ENCODE peak calls at places on chromosomes 1 and 21, in five cellular contexts. V is mesenchymal stem cell, B is H9, F is H1, H is trophoblast cell. A is an unnamed sample.

GRCh38 chr1:234239936-234240335 is 133.3 kb upstream of the COA6 start:
- DNase-seq in V (no peak), B (no peak), F (no peak), H (no peak), A (no peak)

GRCh38 chr1:163163861-163164582 is 38.7 kb downstream of the RGS5 start:
- DNase-seq in V (peak; percentile 17), B (no peak), F (no peak), H (no peak), A (no peak)

GRCh38 chr1:176241385-176242015 is 34.4 kb upstream of the COP1 start:
- DNase-seq in V (peak; percentile 90), B (no peak), F (peak; percentile 19), H (peak; percentile 32), A (no peak)

GRCh38 chr21:42865361-42866160 is 13.8 kb downstream of the WDR4 start:
- DNase-seq in V (no peak), B (no peak), F (no peak), H (no peak), A (no peak)

GRCh38 chr1:17922833-17923232 is 167.7 kb downstream of the ACTL8 start:
- DNase-seq in V (no peak), B (peak; percentile 49), F (peak; percentile 15), H (no peak), A (peak; percentile 57)

GRCh38 chr1:240732390-240732789 is 120.4 kb upstream of the GREM2 start:
- DNase-seq in V (peak; percentile 71), B (no peak), F (no peak), H (peak; percentile 4), A (peak; percentile 15)

GRCh38 chr1:209486861-209487260 is 96.7 kb upstream of the CAMK1G start:
- DNase-seq in V (peak; percentile 60), B (no peak), F (no peak), H (no peak), A (no peak)

GRCh38 chr1:9723926-9724325 is 72.4 kb downstream of the PIK3CD start:
- DNase-seq in V (no peak), B (no peak), F (no peak), H (no peak), A (no peak)

GRCh38 chr1:115670476-115671175 is 28.9 kb downstream of the VANGL1 start:
- DNase-seq in V (no peak), B (no peak), F (no peak), H (no peak), A (no peak)

GRCh38 chr1:26126321-26127084 is 14.9 kb downstream of the PDIK1L start:
- DNase-seq in V (peak; percentile 44), B (no peak), F (no peak), H (peak; percentile 75), A (no peak)

GRCh38 chr1:33299461-33300155 is 21.3 kb downstream of the A3GALT2 start:
- DNase-seq in V (no peak), B (no peak), F (no peak), H (no peak), A (no peak)

GRCh38 chr1:169647512-169647911 is 17.6 kb upstream of the SELP start:
- DNase-seq in V (no peak), B (no peak), F (no peak), H (no peak), A (no peak)

GRCh38 chr1:72557446-72558049 is 275.2 kb upstream of the NEGR1 start:
- DNase-seq in V (peak; percentile 28), B (peak; percentile 49), F (no peak), H (no peak), A (peak; percentile 17)

GRCh38 chr21:42200906-42201614 is 17.9 kb upstream of the ABCG1 start:
- DNase-seq in V (no peak), B (no peak), F (no peak), H (no peak), A (no peak)

GRCh38 chr1:109771712-109772657 is 8.3 kb upstream of the EPS8L3 start:
- DNase-seq in V (no peak), B (no peak), F (no peak), H (no peak), A (no peak)

GRCh38 chr1:229167356-229167755 is 103.6 kb upstream of the RAB4A start:
- DNase-seq in V (no peak), B (no peak), F (no peak), H (no peak), A (no peak)

GRCh38 chr1:225700889-225701465 is 48.1 kb upstream of the ENAH start:
- DNase-seq in V (peak; percentile 28), B (no peak), F (no peak), H (no peak), A (no peak)

GRCh38 chr1:157770442-157771043 is 6.4 kb downstream of the FCRL2 start:
- DNase-seq in V (no peak), B (peak; percentile 50), F (peak; percentile 13), H (no peak), A (no peak)

GRCh38 chr1:154403300-154403943 is 1.7 kb upstream of the IL6R start:
- DNase-seq in V (no peak), B (no peak), F (no peak), H (no peak), A (no peak)

GRCh38 chr21:31667639-31668038 is 8.1 kb downstream of the SOD1 start:
- DNase-seq in V (peak; percentile 20), B (no peak), F (no peak), H (no peak), A (no peak)
- H2BK12ac ChIP-seq in V (no peak overlapping the region), B (no peak overlapping the region), F (no peak overlapping the region), H (no peak overlapping the region), A (no peak overlapping the region)

GRCh38 chr1:35646043-35646442 is 4.7 kb upstream of the PSMB2 start:
- DNase-seq in V (no peak), B (no peak), F (no peak), H (no peak), A (no peak)

GRCh38 chr1:35641233-35641866 is at the start of gene PSMB2:
- DNase-seq in V (peak; percentile 96), B (peak; percentile 97), F (peak; percentile 84), H (peak; percentile 99), A (peak; percentile 94)

GRCh38 chr1:35642472-35642955 is 1.2 kb upstream of the PSMB2 start:
- DNase-seq in V (no peak), B (peak; percentile 34), F (no peak), H (no peak), A (no peak)

GRCh38 chr1:35640380-35641232 is 720 bp downstream of the PSMB2 start:
- DNase-seq in V (no peak), B (no peak), F (no peak), H (no peak), A (no peak)

GRCh38 chr1:35644204-35644603 is 2.9 kb upstream of the PSMB2 start:
- DNase-seq in V (no peak), B (no peak), F (no peak), H (no peak), A (no peak)
- H2BK12ac ChIP-seq in V (no peak overlapping the region), B (no peak overlapping the region), F (no peak overlapping the region), H (no peak overlapping the region), A (no peak overlapping the region)

GRCh38 chr1:178563099-178563820 is 50.4 kb downstream of the TEX35 start:
- DNase-seq in V (no peak), B (no peak), F (no peak), H (no peak), A (no peak)
- H2BK12ac ChIP-seq in V (no peak overlapping the region), B (no peak overlapping the region), F (no peak overlapping the region), H (no peak overlapping the region), A (no peak overlapping the region)

DNA sequence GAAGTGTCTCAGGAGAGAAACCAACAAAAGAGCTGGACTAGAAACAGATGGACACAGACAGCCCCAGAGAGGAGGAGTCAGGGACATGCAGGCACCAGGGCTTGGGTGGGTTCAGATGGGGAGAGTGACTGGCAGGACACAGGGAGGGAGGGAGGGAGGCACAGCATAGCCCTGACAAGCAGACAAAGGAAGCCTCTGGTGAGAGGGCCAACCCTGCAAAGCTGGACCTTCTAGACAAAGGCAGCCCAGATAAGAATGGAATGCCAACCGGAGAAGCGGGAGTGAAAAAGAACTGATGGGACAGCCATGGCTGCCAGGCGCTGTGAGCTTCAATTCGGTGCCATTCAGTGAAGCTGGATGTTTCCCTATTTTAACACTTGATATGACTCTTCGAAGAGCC is 568.9 kb downstream of the AJAP1 start:
- DNase-seq in V (no peak), B (no peak), F (no peak), H (no peak), A (no peak)
- H2BK12ac ChIP-seq in V (no peak overlapping the region), B (no peak overlapping the region), F (no peak overlapping the region), H (no peak overlapping the region), A (no peak overlapping the region)